ENCODE peak calls at places on chromosome 16, in eight cellular contexts. Y is psoas muscle; T is CD8-positive, alpha-beta memory T cell; D is GM23338; A is neural progenitor cell; N is pancreas; I is OCI-LY7; J is upper lobe of right lung. G is an unnamed sample.

GRCh38 chr16:17529982-17530760 is 59.4 kb upstream of the XYLT1 start:
- DNase-seq in Y (no peak), T (peak; percentile 1), D (no peak), A (no peak), N (no peak), I (no peak), J (no peak), G (no peak)

GRCh38 chr16:17423195-17423594 is 47.6 kb downstream of the XYLT1 start:
- DNase-seq in Y (no peak), T (no peak), D (peak; percentile 50), A (peak; percentile 63), N (no peak), I (no peak), J (no peak), G (no peak)

GRCh38 chr16:87324411-87325275 is 7.5 kb upstream of the C16orf95 start:
- DNase-seq in Y (no peak), T (peak; percentile 16), D (peak; percentile 81), A (peak; percentile 84), N (peak; percentile 82), I (peak; percentile 62), J (no peak), G (no peak)

GRCh38 chr16:58501242-58502131 is 1.5 kb downstream of the NDRG4 start:
- DNase-seq in Y (no peak), T (no peak), D (peak; percentile 92), A (peak; percentile 87), N (peak; percentile 89), I (peak; percentile 62), J (peak; percentile 65), G (no peak)

GRCh38 chr16:69691980-69692911 is 34.1 kb downstream of the NQO1 start:
- DNase-seq in Y (no peak), T (no peak), D (no peak), A (no peak), N (no peak), I (peak; percentile 35), J (no peak), G (peak; percentile 77)

GRCh38 chr16:69520800-69521602 is 44.8 kb upstream of the NFAT5 start:
- DNase-seq in Y (no peak), T (no peak), D (no peak), A (no peak), N (no peak), I (no peak), J (no peak), G (no peak)

GRCh38 chr16:15494231-15494630 is 59.8 kb downstream of the BMERB1 start:
- DNase-seq in Y (no peak), T (no peak), D (no peak), A (no peak), N (no peak), I (no peak), J (no peak), G (no peak)

GRCh38 chr16:87487361-87487924 is 5.4 kb downstream of the ZCCHC14 start:
- DNase-seq in Y (peak; percentile 61), T (no peak), D (peak; percentile 84), A (peak; percentile 65), N (peak; percentile 94), I (no peak), J (peak; percentile 85), G (peak; percentile 85)

GRCh38 chr16:12098429-12099310 is 122.1 kb downstream of the SNX29 start:
- DNase-seq in Y (no peak), T (no peak), D (no peak), A (no peak), N (no peak), I (no peak), J (no peak), G (no peak)

GRCh38 chr16:67115649-67116048 is 5.9 kb downstream of the PHAF1 start:
- DNase-seq in Y (no peak), T (no peak), D (no peak), A (no peak), N (no peak), I (no peak), J (no peak), G (peak; percentile 70)

GRCh38 chr16:66357523-66357928 is 9.0 kb upstream of the CDH5 start:
- DNase-seq in Y (no peak), T (no peak), D (peak; percentile 87), A (peak; percentile 75), N (no peak), I (peak; percentile 49), J (no peak), G (peak; percentile 85)

GRCh38 chr16:27817038-27817437 is 246.5 kb downstream of the GSG1L start:
- DNase-seq in Y (no peak), T (no peak), D (no peak), A (no peak), N (no peak), I (no peak), J (peak; percentile 38), G (no peak)

GRCh38 chr16:3456374-3456773 is 12.9 kb downstream of the NAA60 start:
- DNase-seq in Y (no peak), T (no peak), D (no peak), A (no peak), N (no peak), I (no peak), J (no peak), G (no peak)

GRCh38 chr16:86075488-86075785 is 176.5 kb downstream of the IRF8 start:
- DNase-seq in Y (no peak), T (no peak), D (no peak), A (no peak), N (peak; percentile 3), I (no peak), J (peak; percentile 20), G (no peak)

GRCh38 chr16:30565984-30566383 is 5.5 kb downstream of the ZNF688 start:
- DNase-seq in Y (no peak), T (no peak), D (no peak), A (no peak), N (no peak), I (no peak), J (no peak), G (no peak)

GRCh38 chr16:24991349-24991748 is 23.8 kb downstream of the ARHGAP17 start:
- DNase-seq in Y (no peak), T (no peak), D (no peak), A (no peak), N (no peak), I (peak; percentile 32), J (no peak), G (no peak)

GRCh38 chr16:24992696-24993095 is 22.5 kb downstream of the ARHGAP17 start:
- DNase-seq in Y (no peak), T (no peak), D (no peak), A (no peak), N (no peak), I (no peak), J (no peak), G (no peak)

GRCh38 chr16:24989417-24989978 is 25.7 kb downstream of the ARHGAP17 start:
- DNase-seq in Y (no peak), T (no peak), D (no peak), A (no peak), N (no peak), I (no peak), J (no peak), G (no peak)

GRCh38 chr16:24988593-24989338 is 26.4 kb downstream of the ARHGAP17 start:
- DNase-seq in Y (no peak), T (no peak), D (no peak), A (no peak), N (no peak), I (peak; percentile 38), J (no peak), G (peak; percentile 75)

GRCh38 chr16:24990803-24991202 is 24.4 kb downstream of the ARHGAP17 start:
- DNase-seq in Y (no peak), T (no peak), D (no peak), A (no peak), N (no peak), I (no peak), J (no peak), G (no peak)
- H3K4me1 ChIP-seq in Y (peaks cover 92% of the 10 kb centered on the region), T (peaks cover 18% of the 10 kb centered on the region), D (peaks cover 6% of the 10 kb centered on the region), A (peaks cover 10% of the 10 kb centered on the region), N (peaks cover 44% of the 10 kb centered on the region), I (peaks cover 49% of the 10 kb centered on the region), J (peaks cover 62% of the 10 kb centered on the region), G (peaks cover 47% of the 10 kb centered on the region)

DNA sequence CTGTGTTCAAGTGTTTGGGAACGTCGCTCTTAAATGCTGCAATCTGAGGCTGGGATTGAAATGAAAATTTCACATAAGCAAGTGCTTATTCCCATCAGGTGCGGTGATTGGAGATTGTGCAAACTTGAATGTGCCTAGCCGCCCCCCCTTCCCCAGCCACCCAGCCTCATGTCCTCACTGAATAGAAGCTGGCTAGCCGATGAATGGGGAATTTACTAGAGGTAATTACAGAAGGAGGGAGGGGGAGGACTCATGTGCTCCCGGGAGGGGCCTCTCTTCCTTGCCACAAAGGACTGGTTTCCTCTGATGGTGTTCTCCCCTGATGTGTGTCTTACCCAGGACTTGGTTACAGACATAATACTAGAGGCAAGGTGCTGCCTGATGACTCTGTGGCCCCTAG is 544.9 kb upstream of the EEF2KMT start:
- DNase-seq in Y (no peak), T (no peak), D (peak; percentile 6), A (peak; percentile 67), N (no peak), I (no peak), J (no peak), G (no peak)
- H3K27ac ChIP-seq in Y (no peak overlapping the region), T (no peak overlapping the region), D (no peak overlapping the region), A (no peak overlapping the region), N (no peak overlapping the region), I (no peak overlapping the region), J (no peak overlapping the region), G (no peak overlapping the region)

GRCh38 chr16:75264531-75264998 is 13.1 kb upstream of the BCAR1 start:
- DNase-seq in Y (no peak), T (no peak), D (no peak), A (no peak), N (peak; percentile 84), I (no peak), J (no peak), G (no peak)
- H3K4me1 ChIP-seq in Y (peaks cover 71% of the 10 kb centered on the region), T (no peaks in the 10 kb centered on the region), D (peaks cover 30% of the 10 kb centered on the region), A (peaks cover 17% of the 10 kb centered on the region), N (peaks cover 17% of the 10 kb centered on the region), I (no peaks in the 10 kb centered on the region), J (peaks cover 48% of the 10 kb centered on the region), G (peaks cover 17% of the 10 kb centered on the region)

GRCh38 chr16:70756071-70756470 is 44.9 kb downstream of the VAC14 start:
- DNase-seq in Y (no peak), T (no peak), D (no peak), A (no peak), N (peak; percentile 39), I (no peak), J (no peak), G (no peak)

GRCh38 chr16:70760221-70760620 is 40.7 kb downstream of the VAC14 start:
- DNase-seq in Y (no peak), T (no peak), D (no peak), A (no peak), N (no peak), I (no peak), J (no peak), G (no peak)

GRCh38 chr16:70759666-70760065 is 41.3 kb downstream of the VAC14 start:
- DNase-seq in Y (no peak), T (no peak), D (no peak), A (no peak), N (no peak), I (no peak), J (no peak), G (no peak)

GRCh38 chr16:70757183-70757582 is 43.8 kb downstream of the VAC14 start:
- DNase-seq in Y (no peak), T (no peak), D (no peak), A (peak; percentile 32), N (peak; percentile 17), I (no peak), J (no peak), G (no peak)

DNA sequence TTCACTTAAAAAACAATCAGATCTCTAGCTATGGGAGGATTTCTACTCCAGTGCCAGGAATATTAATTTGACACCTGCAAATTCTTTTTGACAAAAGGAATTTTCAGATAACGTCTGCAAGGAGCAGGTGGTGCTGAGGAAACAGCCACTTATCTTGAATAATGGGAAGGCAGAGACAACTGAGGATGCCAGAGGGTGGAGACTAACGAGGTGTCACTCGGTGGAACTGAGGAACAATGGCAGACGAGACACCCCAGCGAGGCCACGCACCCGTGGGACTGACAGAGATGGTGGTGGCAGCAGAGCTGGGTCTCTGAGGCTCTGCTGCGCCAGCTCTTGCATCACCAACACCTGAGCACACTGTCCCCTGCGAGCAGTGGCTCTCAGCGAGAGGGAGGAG is 42.2 kb downstream of the VAC14 start:
- DNase-seq in Y (no peak), T (no peak), D (no peak), A (no peak), N (peak; percentile 34), I (no peak), J (no peak), G (no peak)
- H3K27ac ChIP-seq in Y (no peak overlapping the region), T (no peak overlapping the region), D (no peak overlapping the region), A (no peak overlapping the region), N (no peak overlapping the region), I (no peak overlapping the region), J (no peak overlapping the region), G (no peak overlapping the region)